ENCODE peak calls at places on chromosome 7, in six cellular contexts. One of them, this sample, is unnamed.

GRCh38 chr7:42596737-42597136 is 315.1 kb downstream of the C7orf25 start:
- DNase-seq in endodermal cell: no peak
- DNase-seq in Karpas-422: no peak
- DNase-seq in SK-N-SH: no peak
- DNase-seq in MM.1S: no peak
- DNase-seq in mesendoderm: no peak
- DNase-seq in this sample: no peak

GRCh38 chr7:154188330-154188729 is 136.1 kb downstream of the DPP6 start:
- DNase-seq in SK-N-SH: no peak
- DNase-seq in Karpas-422: no peak
- DNase-seq in mesendoderm: no peak
- DNase-seq in MM.1S: no peak
- DNase-seq in endodermal cell: no peak
- DNase-seq in this sample: no peak

GRCh38 chr7:30738026-30738915 is 13.7 kb upstream of the INMT start:
- DNase-seq in Karpas-422: no peak
- DNase-seq in MM.1S: no peak
- DNase-seq in mesendoderm: no peak
- DNase-seq in endodermal cell: no peak
- DNase-seq in SK-N-SH: no peak
- DNase-seq in this sample: no peak

GRCh38 chr7:116025098-116025809 is 5.3 kb downstream of the TFEC start:
- DNase-seq in Karpas-422: no peak
- DNase-seq in endodermal cell: no peak
- DNase-seq in SK-N-SH: no peak
- DNase-seq in MM.1S: no peak
- DNase-seq in mesendoderm: no peak
- DNase-seq in this sample: no peak

GRCh38 chr7:98250789-98251188 is 1.2 kb downstream of the TECPR1 start:
- DNase-seq in Karpas-422: peak
- DNase-seq in mesendoderm: peak
- DNase-seq in SK-N-SH: no peak
- DNase-seq in endodermal cell: no peak
- DNase-seq in MM.1S: peak
- DNase-seq in this sample: peak

GRCh38 chr7:69213882-69214281 is 384.4 kb upstream of the AUTS2 start:
- DNase-seq in MM.1S: no peak
- DNase-seq in mesendoderm: no peak
- DNase-seq in SK-N-SH: no peak
- DNase-seq in Karpas-422: no peak
- DNase-seq in endodermal cell: no peak
- DNase-seq in this sample: no peak

GRCh38 chr7:25216837-25217236 is 11.4 kb downstream of the NPVF start:
- DNase-seq in SK-N-SH: peak
- DNase-seq in mesendoderm: peak
- DNase-seq in MM.1S: peak
- DNase-seq in endodermal cell: no peak
- DNase-seq in Karpas-422: peak
- DNase-seq in this sample: peak

GRCh38 chr7:148697256-148697841 is 1.4 kb upstream of the CUL1 start:
- DNase-seq in mesendoderm: no peak
- DNase-seq in SK-N-SH: peak
- DNase-seq in Karpas-422: no peak
- DNase-seq in endodermal cell: no peak
- DNase-seq in MM.1S: no peak
- DNase-seq in this sample: no peak

GRCh38 chr7:71015260-71015900 is 116.6 kb upstream of the GALNT17 start:
- DNase-seq in SK-N-SH: no peak
- DNase-seq in mesendoderm: peak
- DNase-seq in MM.1S: no peak
- DNase-seq in Karpas-422: no peak
- DNase-seq in endodermal cell: no peak
- DNase-seq in this sample: no peak

GRCh38 chr7:127943541-127944521 is 87.4 kb downstream of the LRRC4 start:
- DNase-seq in mesendoderm: no peak
- DNase-seq in MM.1S: no peak
- DNase-seq in SK-N-SH: peak
- DNase-seq in Karpas-422: no peak
- DNase-seq in endodermal cell: no peak
- DNase-seq in this sample: no peak

GRCh38 chr7:95933618-95934017 is 161.3 kb downstream of the DYNC1I1 start:
- DNase-seq in MM.1S: peak
- DNase-seq in SK-N-SH: no peak
- DNase-seq in Karpas-422: no peak
- DNase-seq in endodermal cell: no peak
- DNase-seq in mesendoderm: no peak
- DNase-seq in this sample: no peak

GRCh38 chr7:112994666-112995065 is 92.0 kb downstream of the GPR85 start:
- DNase-seq in endodermal cell: no peak
- DNase-seq in mesendoderm: no peak
- DNase-seq in Karpas-422: no peak
- DNase-seq in MM.1S: no peak
- DNase-seq in SK-N-SH: no peak
- DNase-seq in this sample: no peak

GRCh38 chr7:130994378-130995115 is 260.5 kb upstream of the KLF14 start:
- DNase-seq in SK-N-SH: no peak
- DNase-seq in MM.1S: no peak
- DNase-seq in mesendoderm: no peak
- DNase-seq in endodermal cell: peak
- DNase-seq in Karpas-422: no peak
- DNase-seq in this sample: no peak

GRCh38 chr7:99201027-99201426 is 6.9 kb downstream of the KPNA7 start:
- DNase-seq in mesendoderm: no peak
- DNase-seq in endodermal cell: no peak
- DNase-seq in Karpas-422: no peak
- DNase-seq in SK-N-SH: no peak
- DNase-seq in MM.1S: no peak
- DNase-seq in this sample: peak

GRCh38 chr7:134547738-134548054 is 1.2 kb upstream of the AKR1B15 start:
- DNase-seq in endodermal cell: no peak
- DNase-seq in mesendoderm: peak
- DNase-seq in Karpas-422: no peak
- DNase-seq in MM.1S: peak
- DNase-seq in SK-N-SH: no peak
- DNase-seq in this sample: peak

GRCh38 chr7:13077466-13077865 is 390.0 kb downstream of the ARL4A start:
- DNase-seq in MM.1S: no peak
- DNase-seq in SK-N-SH: no peak
- DNase-seq in endodermal cell: no peak
- DNase-seq in mesendoderm: no peak
- DNase-seq in Karpas-422: no peak
- DNase-seq in this sample: peak

GRCh38 chr7:25918731-25919130 is 233.3 kb upstream of the NFE2L3 start:
- DNase-seq in endodermal cell: no peak
- DNase-seq in MM.1S: no peak
- DNase-seq in Karpas-422: no peak
- DNase-seq in SK-N-SH: no peak
- DNase-seq in mesendoderm: no peak
- DNase-seq in this sample: no peak

GRCh38 chr7:30276203-30276900 is 8.0 kb upstream of the ZNRF2 start:
- DNase-seq in Karpas-422: peak
- DNase-seq in MM.1S: peak
- DNase-seq in mesendoderm: peak
- DNase-seq in endodermal cell: peak
- DNase-seq in SK-N-SH: peak
- DNase-seq in this sample: peak

GRCh38 chr7:101754432-101755159 is 62.8 kb upstream of the CUX1 start:
- DNase-seq in MM.1S: peak
- DNase-seq in endodermal cell: no peak
- DNase-seq in SK-N-SH: peak
- DNase-seq in mesendoderm: no peak
- DNase-seq in Karpas-422: no peak
- DNase-seq in this sample: peak
- H3K9ac ChIP-seq in MM.1S: peak
- H3K9ac ChIP-seq in endodermal cell: no peak
- H3K9ac ChIP-seq in SK-N-SH: peak
- H3K9ac ChIP-seq in mesendoderm: no peak
- H3K9ac ChIP-seq in Karpas-422: no peak
- H3K9ac ChIP-seq in this sample: peak

GRCh38 chr7:75732016-75732521 is 6.7 kb downstream of the HIP1 start:
- DNase-seq in endodermal cell: no peak
- DNase-seq in MM.1S: no peak
- DNase-seq in mesendoderm: no peak
- DNase-seq in Karpas-422: no peak
- DNase-seq in SK-N-SH: no peak
- DNase-seq in this sample: no peak

GRCh38 chr7:75735581-75736350 is 3.0 kb downstream of the HIP1 start:
- DNase-seq in SK-N-SH: no peak
- DNase-seq in MM.1S: no peak
- DNase-seq in mesendoderm: no peak
- DNase-seq in Karpas-422: no peak
- DNase-seq in endodermal cell: no peak
- DNase-seq in this sample: no peak

GRCh38 chr7:75735059-75735458 is 3.7 kb downstream of the HIP1 start:
- DNase-seq in Karpas-422: no peak
- DNase-seq in SK-N-SH: no peak
- DNase-seq in endodermal cell: no peak
- DNase-seq in mesendoderm: no peak
- DNase-seq in MM.1S: no peak
- DNase-seq in this sample: no peak

GRCh38 chr7:75734586-75735047 is 4.1 kb downstream of the HIP1 start:
- DNase-seq in SK-N-SH: no peak
- DNase-seq in mesendoderm: peak
- DNase-seq in MM.1S: no peak
- DNase-seq in Karpas-422: no peak
- DNase-seq in endodermal cell: peak
- DNase-seq in this sample: no peak

GRCh38 chr7:75732764-75733630 is 5.7 kb downstream of the HIP1 start:
- DNase-seq in MM.1S: no peak
- DNase-seq in endodermal cell: no peak
- DNase-seq in Karpas-422: no peak
- DNase-seq in SK-N-SH: peak
- DNase-seq in mesendoderm: no peak
- DNase-seq in this sample: peak
- H3K9ac ChIP-seq in MM.1S: no peak
- H3K9ac ChIP-seq in endodermal cell: no peak
- H3K9ac ChIP-seq in Karpas-422: no peak
- H3K9ac ChIP-seq in SK-N-SH: peak
- H3K9ac ChIP-seq in mesendoderm: no peak
- H3K9ac ChIP-seq in this sample: no peak

GRCh38 chr7:100685631-100686145 is 8.4 kb downstream of the GIGYF1 start:
- DNase-seq in endodermal cell: no peak
- DNase-seq in mesendoderm: no peak
- DNase-seq in SK-N-SH: no peak
- DNase-seq in Karpas-422: no peak
- DNase-seq in MM.1S: no peak
- DNase-seq in this sample: no peak
- H3K9ac ChIP-seq in endodermal cell: no peak
- H3K9ac ChIP-seq in mesendoderm: no peak
- H3K9ac ChIP-seq in SK-N-SH: no peak
- H3K9ac ChIP-seq in Karpas-422: no peak
- H3K9ac ChIP-seq in MM.1S: no peak
- H3K9ac ChIP-seq in this sample: no peak

DNA sequence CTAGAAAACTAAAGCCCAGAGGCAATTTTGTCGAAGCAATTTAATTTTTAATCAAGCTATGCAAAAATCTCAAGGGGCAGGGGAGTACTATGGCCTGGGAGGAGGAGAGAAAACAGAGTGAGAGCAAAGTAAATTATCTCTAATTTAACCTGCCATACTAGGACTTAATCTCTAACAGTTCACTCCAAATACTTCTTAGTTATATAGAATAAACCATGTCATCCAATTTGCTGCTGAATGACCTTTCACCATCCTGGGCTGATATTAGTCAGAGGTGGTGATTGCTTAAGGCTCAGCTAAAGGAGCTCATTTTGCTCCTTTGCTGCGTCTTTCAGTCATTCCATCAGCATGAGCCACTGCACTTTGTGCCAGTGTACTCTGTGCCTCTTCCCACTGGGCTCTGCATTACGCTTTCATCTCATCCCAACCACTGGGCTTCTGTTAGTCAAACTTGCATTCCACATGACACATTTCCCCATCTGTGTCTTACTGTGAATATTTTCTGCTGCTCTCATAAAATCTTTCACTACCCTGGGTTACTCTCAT is 84.2 kb downstream of the CD36 start:
- DNase-seq in endodermal cell: peak
- DNase-seq in Karpas-422: no peak
- DNase-seq in mesendoderm: peak
- DNase-seq in MM.1S: no peak
- DNase-seq in SK-N-SH: no peak
- DNase-seq in this sample: peak
- H3K9ac ChIP-seq in endodermal cell: no peak
- H3K9ac ChIP-seq in Karpas-422: no peak
- H3K9ac ChIP-seq in mesendoderm: no peak
- H3K9ac ChIP-seq in MM.1S: no peak
- H3K9ac ChIP-seq in SK-N-SH: peak
- H3K9ac ChIP-seq in this sample: peak

DNA sequence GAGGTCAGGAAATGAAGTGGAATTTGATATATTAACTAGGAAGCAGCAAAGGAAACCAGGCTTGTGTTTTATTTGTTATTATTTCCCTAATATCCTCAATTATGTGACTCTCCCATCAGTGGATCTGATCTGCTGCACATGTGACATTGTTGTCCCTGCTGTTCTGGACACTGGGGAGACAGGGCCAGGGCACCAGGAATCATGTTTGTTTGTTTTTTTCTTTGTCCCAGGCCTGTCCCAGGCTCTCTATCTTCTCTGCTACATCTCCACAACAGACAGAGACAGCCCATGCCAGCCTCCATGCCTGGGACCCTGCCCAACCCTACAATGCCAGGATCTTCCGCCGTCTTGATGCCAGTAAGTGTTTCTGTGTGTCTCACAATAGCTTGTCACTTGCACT is 239.6 kb downstream of the TRIL start:
- DNase-seq in endodermal cell: no peak
- DNase-seq in MM.1S: no peak
- DNase-seq in Karpas-422: no peak
- DNase-seq in mesendoderm: no peak
- DNase-seq in SK-N-SH: peak
- DNase-seq in this sample: no peak
- H3K9ac ChIP-seq in endodermal cell: no peak
- H3K9ac ChIP-seq in MM.1S: no peak
- H3K9ac ChIP-seq in Karpas-422: no peak
- H3K9ac ChIP-seq in mesendoderm: no peak
- H3K9ac ChIP-seq in SK-N-SH: no peak
- H3K9ac ChIP-seq in this sample: no peak

DNA sequence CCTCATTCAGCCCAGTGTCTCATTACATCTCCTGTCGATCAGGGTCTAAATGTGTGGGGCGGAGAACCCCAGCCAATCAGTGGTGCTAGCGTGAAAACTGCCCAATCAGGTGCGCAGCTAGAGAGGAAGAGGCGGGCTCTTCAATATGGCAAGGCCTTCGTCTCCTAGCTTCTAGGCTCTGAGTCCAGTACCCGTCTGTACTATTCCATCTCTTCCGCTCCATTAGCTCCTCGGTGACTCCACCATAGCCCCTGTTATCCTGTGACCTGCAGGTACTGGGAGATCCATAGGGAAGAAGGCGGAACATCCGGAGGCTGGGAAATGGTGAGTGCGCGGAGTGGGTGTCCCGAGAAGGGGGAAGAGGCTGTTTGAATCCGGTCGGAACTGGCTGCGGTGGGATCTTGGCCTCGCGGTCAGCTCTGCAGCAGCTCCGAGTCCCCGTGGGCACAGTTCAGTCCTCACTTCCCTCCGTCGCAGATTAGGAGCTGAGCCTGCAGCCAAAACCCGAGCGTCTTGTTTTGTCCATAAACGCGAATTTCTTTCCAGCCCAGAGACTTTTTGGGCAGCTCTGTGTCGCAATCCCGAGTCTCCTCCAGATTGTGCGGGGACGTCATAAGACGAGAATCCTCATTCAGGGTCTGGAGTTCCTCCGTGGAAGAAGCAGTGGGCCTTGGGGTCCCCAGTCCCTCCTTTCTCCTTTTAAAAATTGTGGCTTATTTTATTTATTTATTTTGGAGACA is at the start of gene ZNF727:
- DNase-seq in SK-N-SH: peak
- DNase-seq in Karpas-422: no peak
- DNase-seq in MM.1S: peak
- DNase-seq in endodermal cell: no peak
- DNase-seq in mesendoderm: no peak
- DNase-seq in this sample: no peak
- H3K9ac ChIP-seq in SK-N-SH: no peak
- H3K9ac ChIP-seq in Karpas-422: no peak
- H3K9ac ChIP-seq in MM.1S: peak
- H3K9ac ChIP-seq in endodermal cell: no peak
- H3K9ac ChIP-seq in mesendoderm: no peak
- H3K9ac ChIP-seq in this sample: no peak

This sample was measured in PC-3.